ENCODE peak calls at places on chromosomes 2 and 18, in seven cellular contexts. S is bronchial epithelial cell, F is fibroblast of mammary gland, X is A549, U is adrenal gland, N is esophagus squamous epithelium, Z is stomach. J is an unnamed sample.

GRCh38 chr2:149394864-149395263 is 64.5 kb downstream of the LYPD6 start:
- DNase-seq in S (peak), N (no peak), U (no peak), X (no peak), Z (no peak), F (no peak), J (peak)

GRCh38 chr2:49616800-49617199 is 462.5 kb upstream of the FSHR start:
- DNase-seq in S (peak), N (no peak), F (peak), Z (no peak), U (no peak), X (peak), J (peak)

GRCh38 chr2:66457545-66457944 is 22.6 kb downstream of the MEIS1 start:
- DNase-seq in S (no peak), X (no peak), F (no peak), Z (no peak), N (no peak), U (no peak), J (no peak)

GRCh38 chr2:132542953-132543569 is 126.5 kb downstream of the GPR39 start:
- DNase-seq in X (peak), S (peak), U (no peak), N (no peak), Z (no peak), F (no peak), J (peak)

GRCh38 chr2:39663187-39663930 is 2.4 kb upstream of the TMEM178A start:
- DNase-seq in N (no peak), F (no peak), U (no peak), S (no peak), Z (no peak), X (no peak), J (no peak)

GRCh38 chr2:207617011-207617671 is 8.1 kb downstream of the METTL21A start:
- DNase-seq in N (no peak), S (peak), Z (no peak), X (peak), F (peak), U (no peak), J (peak)

GRCh38 chr2:148974126-148974525 is 64.4 kb upstream of the LYPD6B start:
- DNase-seq in N (no peak), F (no peak), U (no peak), Z (no peak), S (no peak), X (no peak), J (no peak)

GRCh38 chr2:111670776-111671175 is 213.2 kb downstream of the ANAPC1 start:
- DNase-seq in N (no peak), U (no peak), Z (no peak), X (no peak), S (no peak), F (no peak), J (no peak)

GRCh38 chr2:218648473-218649100 is 10.8 kb downstream of the ZNF142 start:
- DNase-seq in Z (peak), X (peak), N (no peak), U (peak), F (peak), S (peak), J (peak)

GRCh38 chr2:134564549-134564948 is 154.3 kb downstream of the TMEM163 start:
- DNase-seq in X (no peak), Z (no peak), N (no peak), S (no peak), F (no peak), U (no peak), J (no peak)

GRCh38 chr2:36733215-36733614 is 36.7 kb downstream of the VIT start:
- DNase-seq in N (no peak), S (no peak), U (no peak), F (no peak), X (no peak), Z (no peak), J (no peak)

GRCh38 chr2:174681099-174681982 is 82.9 kb downstream of the CHRNA1 start:
- DNase-seq in U (no peak), Z (no peak), X (peak), S (peak), F (peak), N (no peak), J (peak)

GRCh38 chr2:239910851-239911629 is 114.1 kb downstream of the NDUFA10 start:
- DNase-seq in S (peak), X (no peak), F (no peak), Z (no peak), N (peak), U (peak), J (no peak)

GRCh38 chr2:119756837-119757236 is 2.9 kb upstream of the PTPN4 start:
- DNase-seq in X (no peak), S (peak), F (peak), Z (peak), U (peak), N (no peak), J (peak)

GRCh38 chr2:240452471-240453256 is 17.2 kb downstream of the GPC1 start:
- DNase-seq in Z (peak), S (no peak), F (peak), U (peak), N (no peak), X (peak), J (peak)

GRCh38 chr2:221610249-221610648 is 38.1 kb upstream of the EPHA4 start:
- DNase-seq in F (no peak), X (no peak), N (no peak), U (no peak), Z (no peak), S (no peak), J (no peak)

GRCh38 chr2:870426-870825 is 80.2 kb upstream of the SNTG2 start:
- DNase-seq in N (no peak), X (no peak), F (no peak), Z (peak), U (no peak), S (no peak), J (no peak)

GRCh38 chr2:216287251-216287650 is 85.0 kb downstream of the MARCHF4 start:
- DNase-seq in F (peak), S (no peak), U (no peak), X (no peak), N (no peak), Z (no peak), J (no peak)

GRCh38 chr2:120205901-120206581 is 17.2 kb downstream of the TMEM185B start:
- DNase-seq in N (no peak), F (no peak), U (no peak), Z (no peak), X (no peak), S (no peak), J (peak)

GRCh38 chr18:79868811-79869541 is 71.2 kb downstream of the KCNG2 start:
- DNase-seq in Z (no peak), X (no peak), N (no peak), U (no peak), S (no peak), F (no peak), J (no peak)

GRCh38 chr18:74945774-74946545 is 263.0 kb downstream of the PTGR3 start:
- DNase-seq in F (peak), X (no peak), U (no peak), Z (no peak), N (no peak), S (peak), J (peak)

GRCh38 chr2:45269149-45269793 is 260.0 kb upstream of the SIX2 start:
- DNase-seq in S (no peak), Z (peak), X (no peak), U (no peak), N (no peak), F (peak), J (no peak)

GRCh38 chr18:2824865-2825264 is 21.9 kb upstream of the EMILIN2 start:
- DNase-seq in U (no peak), Z (no peak), S (no peak), N (no peak), F (no peak), X (no peak), J (no peak)

GRCh38 chr18:79798346-79798998 is 734 bp downstream of the KCNG2 start:
- DNase-seq in F (no peak), Z (no peak), X (no peak), N (no peak), S (no peak), U (no peak), J (no peak)

GRCh38 chr2:12720181-12720580 is 3.4 kb downstream of the TRIB2 start:
- DNase-seq in S (no peak), U (no peak), F (peak), X (no peak), N (no peak), Z (no peak), J (no peak)

GRCh38 chr2:196160101-196160500 is 11.3 kb downstream of the STK17B start:
- DNase-seq in S (peak), F (peak), Z (no peak), X (peak), U (no peak), N (peak), J (peak)

GRCh38 chr2:67752964-67753363 is 309.8 kb downstream of the C1D start:
- DNase-seq in N (no peak), U (no peak), X (no peak), Z (no peak), S (peak), F (peak), J (peak)

GRCh38 chr2:149080964-149081363 is 42.5 kb downstream of the LYPD6B start:
- DNase-seq in F (no peak), U (no peak), Z (no peak), X (no peak), N (no peak), S (no peak), J (no peak)

GRCh38 chr2:179265082-179265575 is 497 bp upstream of the SESTD1 start:
- DNase-seq in F (peak), U (no peak), N (no peak), X (no peak), Z (no peak), S (peak), J (peak)

GRCh38 chr18:11110509-11110908 is 38.9 kb downstream of the PIEZO2 start:
- DNase-seq in F (no peak), S (no peak), X (no peak), N (no peak), U (no peak), Z (no peak), J (no peak)

GRCh38 chr2:37523861-37524362 is 147.5 kb downstream of the CDC42EP3 start:
- DNase-seq in S (peak), N (no peak), U (peak), Z (no peak), X (no peak), F (peak), J (peak)

GRCh38 chr2:43070039-43070438 is 156.4 kb downstream of the ZFP36L2 start:
- DNase-seq in F (no peak), N (no peak), U (peak), S (no peak), X (no peak), Z (peak), J (no peak)

GRCh38 chr18:61466736-61467135 is 133.5 kb downstream of the CDH20 start:
- DNase-seq in N (no peak), S (no peak), U (no peak), X (no peak), Z (no peak), F (no peak), J (no peak)

GRCh38 chr2:3517948-3518495 is 1.3 kb downstream of the ADI1 start:
- DNase-seq in F (no peak), N (no peak), X (no peak), S (peak), Z (no peak), U (no peak), J (no peak)

GRCh38 chr2:177262958-177263450 is 1.5 kb downstream of the NFE2L2 start:
- DNase-seq in Z (no peak), F (no peak), N (no peak), U (no peak), S (no peak), X (no peak), J (no peak)

GRCh38 chr2:177258059-177258458 is 6.5 kb downstream of the NFE2L2 start:
- DNase-seq in Z (no peak), N (no peak), U (no peak), X (no peak), S (no peak), F (no peak), J (no peak)

GRCh38 chr2:177261115-177261779 is 3.3 kb downstream of the NFE2L2 start:
- DNase-seq in U (no peak), F (no peak), S (no peak), X (no peak), Z (no peak), N (no peak), J (no peak)

GRCh38 chr2:177262137-177262536 is 2.4 kb downstream of the NFE2L2 start:
- DNase-seq in X (no peak), U (no peak), Z (no peak), S (no peak), N (no peak), F (no peak), J (no peak)

GRCh38 chr2:177260398-177260797 is 4.1 kb downstream of the NFE2L2 start:
- DNase-seq in Z (no peak), F (no peak), X (no peak), S (no peak), U (no peak), N (no peak), J (no peak)
- H3K4me3 ChIP-seq in Z (peak), F (no peak), X (peak), S (peak), U (peak), N (peak), J (peak)

DNA sequence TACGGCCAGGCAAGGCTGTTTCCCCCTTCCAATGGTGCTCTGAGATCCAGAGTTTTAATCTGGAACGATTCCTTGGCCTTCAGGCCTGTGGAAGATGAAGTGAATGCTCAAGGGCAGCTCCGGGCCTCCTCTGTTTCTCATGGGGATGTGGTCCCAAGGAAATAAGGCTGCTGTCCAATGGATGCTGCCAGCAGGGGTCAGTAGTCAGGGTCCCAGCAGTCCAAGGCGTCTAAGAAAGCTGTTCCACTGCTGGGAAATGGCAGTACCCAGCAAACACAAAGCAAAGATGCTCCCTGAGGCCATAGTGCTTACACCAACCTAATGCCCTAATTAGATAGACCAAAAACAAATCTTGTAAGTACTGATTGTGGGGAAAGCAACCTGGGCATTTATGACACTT is 12.5 kb downstream of the NMS start:
- DNase-seq in N (no peak), X (peak), U (no peak), F (no peak), Z (no peak), S (no peak), J (no peak)
- TF ChIP-seq CTCF in N (no peak), X (peak), U (no peak), F (peak), Z (no peak), S (no peak), J (no peak)

DNA sequence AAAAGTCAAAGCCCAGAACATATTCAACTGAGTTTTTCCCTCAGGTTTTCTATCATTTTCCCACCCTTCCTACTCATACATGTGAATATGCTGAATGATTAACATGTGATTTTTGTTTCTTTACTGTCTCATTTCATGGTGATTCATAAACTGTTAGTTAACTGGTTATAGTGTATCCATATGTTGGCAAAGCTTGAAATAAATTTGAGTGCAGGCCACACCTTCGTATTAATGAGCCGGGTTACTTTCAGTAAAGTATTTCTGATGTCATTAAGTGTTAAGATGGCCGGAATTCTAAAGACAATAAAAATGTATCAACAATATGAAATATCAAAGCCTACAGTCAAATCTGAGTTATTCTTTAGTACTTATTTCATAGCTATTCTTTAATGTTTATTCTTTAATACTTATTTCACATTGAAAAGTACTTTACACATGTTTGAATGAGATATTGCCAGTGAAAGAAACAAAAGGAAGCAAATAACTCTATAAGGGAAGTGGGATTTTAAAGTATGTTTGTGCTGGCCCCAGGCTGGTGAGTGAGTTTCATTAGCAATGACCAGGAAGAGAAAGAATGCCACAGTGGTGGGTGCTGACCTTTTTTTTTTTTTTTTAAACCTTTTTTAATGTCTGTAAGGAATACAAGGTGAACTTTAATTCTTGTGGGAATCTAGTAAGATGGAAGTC is 178.6 kb downstream of the NEDD4L start:
- DNase-seq in N (no peak), F (peak), X (no peak), Z (no peak), U (no peak), S (peak), J (peak)
- H3K4me3 ChIP-seq in N (no peak), F (no peak), X (peak), Z (peak), U (no peak), S (peak), J (peak)

DNA sequence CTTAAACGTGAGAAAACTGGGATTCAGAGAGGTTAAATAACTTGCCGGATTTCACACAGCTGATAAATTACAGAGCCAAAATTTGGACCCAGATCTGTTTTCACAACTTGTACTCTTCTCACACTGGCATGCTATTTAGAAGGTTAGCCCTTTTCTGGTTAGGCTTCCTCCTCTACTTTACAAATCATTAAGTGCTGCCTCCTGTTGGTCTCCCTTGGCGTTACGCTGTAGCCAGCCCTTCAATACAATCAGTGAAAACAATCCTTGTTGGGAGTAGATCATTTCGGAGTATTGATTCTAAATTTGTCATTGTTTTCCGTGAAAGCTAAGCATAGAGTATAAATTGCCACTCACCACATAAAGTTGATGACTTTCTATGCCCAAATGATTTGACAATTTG is 153.5 kb downstream of the ARHGAP15 start:
- DNase-seq in N (no peak), Z (no peak), S (no peak), X (no peak), F (no peak), U (no peak), J (peak)
- TF ChIP-seq CTCF in N (peak), Z (no peak), S (peak), X (no peak), F (peak), U (no peak), J (peak)

GRCh38 chr2:27493948-27494283 is 1.1 kb downstream of the FNDC4 start:
- DNase-seq in X (no peak), U (no peak), Z (no peak), N (no peak), S (no peak), F (no peak), J (no peak)
- H3K4me3 ChIP-seq in X (no peak), U (peak), Z (peak), N (no peak), S (no peak), F (peak), J (no peak)

DNA sequence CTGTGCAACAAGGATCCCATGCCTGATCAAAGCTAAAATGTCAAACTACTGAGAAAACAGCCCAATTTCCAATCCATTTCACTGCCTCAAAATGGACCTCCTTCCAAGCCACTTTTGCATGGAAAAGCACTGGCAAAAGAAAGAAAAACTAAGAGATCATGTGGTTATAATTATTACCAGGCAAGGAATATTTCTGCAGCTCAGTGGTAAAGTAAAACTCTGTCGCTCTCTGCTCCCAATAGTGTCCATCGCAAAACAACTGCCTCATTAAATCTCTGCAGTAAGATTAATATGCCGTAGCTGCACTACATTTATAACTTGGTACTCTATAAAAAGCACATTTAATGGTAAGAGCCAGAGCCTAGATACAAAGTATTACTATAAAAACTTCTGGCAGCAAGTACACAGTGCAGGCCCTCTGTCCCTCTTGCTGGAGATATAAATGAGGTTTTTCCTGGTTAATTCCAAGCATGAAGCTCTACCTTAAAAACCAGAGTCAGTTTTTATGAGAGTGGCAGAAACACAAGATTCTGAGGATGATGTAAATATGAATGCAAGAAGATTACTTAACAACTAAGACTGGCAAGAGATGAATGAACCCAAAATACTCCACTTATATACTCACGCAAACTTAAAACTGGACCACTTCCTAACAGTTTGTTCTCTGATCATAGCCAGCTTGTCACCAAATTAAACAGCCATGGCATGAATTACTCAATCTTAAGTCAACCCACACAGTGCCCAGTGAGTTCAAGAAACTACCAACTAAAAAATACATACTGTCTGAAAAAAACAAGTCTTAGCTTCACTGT is 25.5 kb downstream of the ZNF521 start:
- DNase-seq in Z (no peak), N (no peak), X (no peak), U (no peak), F (peak), S (no peak), J (no peak)
- TF ChIP-seq CTCF in Z (no peak), N (no peak), X (no peak), U (no peak), F (no peak), S (no peak), J (no peak)

DNA sequence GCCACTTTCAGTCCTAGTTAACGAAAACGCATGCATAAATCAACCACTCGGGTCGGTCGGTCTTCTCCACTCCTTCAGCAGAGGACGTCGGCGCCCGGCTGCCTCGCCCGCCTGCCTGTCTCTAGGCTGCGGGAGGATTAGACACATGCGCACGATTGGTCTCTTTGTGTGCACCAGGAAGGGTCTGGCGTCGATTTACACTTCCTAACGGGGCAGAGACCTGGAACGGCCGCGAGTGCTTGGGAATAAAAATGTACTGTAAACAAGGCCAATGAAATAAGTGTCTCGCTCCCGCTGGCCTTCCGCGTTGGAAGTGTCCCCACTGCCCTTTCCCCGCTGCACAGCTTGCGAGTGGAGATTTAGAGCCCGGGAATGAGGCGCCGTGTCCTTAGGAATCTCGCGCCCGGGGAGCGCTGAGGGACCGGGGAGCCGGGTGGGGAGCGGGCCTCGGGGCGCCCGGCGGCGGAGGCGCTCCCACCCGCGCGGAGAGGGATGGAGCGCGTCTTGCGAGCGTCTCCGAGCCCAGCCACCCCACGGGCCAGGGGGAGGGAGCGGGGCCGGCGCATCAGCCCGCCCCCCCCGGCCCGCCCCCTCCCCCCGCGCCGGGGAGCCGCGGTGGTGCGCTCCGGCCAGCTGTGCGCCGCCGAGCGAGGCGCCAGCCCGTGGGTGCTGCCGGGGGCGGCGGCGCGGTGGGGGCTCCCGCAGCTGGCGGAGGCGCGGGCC is at the start of gene DOK6:
- DNase-seq in X (peak), Z (no peak), N (no peak), U (peak), S (peak), F (peak), J (peak)
- H3K4me3 ChIP-seq in X (peak), Z (peak), N (peak), U (peak), S (peak), F (peak), J (peak)

GRCh38 chr2:58449286-58450010 is 208.3 kb upstream of the FANCL start:
- DNase-seq in Z (no peak), U (no peak), S (peak), X (no peak), F (no peak), N (no peak), J (peak)
- TF ChIP-seq CTCF in Z (no peak), U (no peak), S (no peak), X (no peak), F (no peak), N (no peak), J (no peak)